ENCODE peak calls at places on chromosomes 3 and 15, in nine cellular contexts. One of them, this sample, is unnamed.

GRCh38 chr3:134771962-134772361 is 23.1 kb upstream of the EPHB1 start:
- DNase-seq in tibial artery: no peak
- DNase-seq in mesothelial cell of epicardium: no peak
- DNase-seq in Panc1: no peak
- DNase-seq in adrenal gland: no peak
- DNase-seq in B cell: no peak
- DNase-seq in thoracic aorta: no peak
- DNase-seq in HFFc6: no peak
- DNase-seq in neural crest cell: no peak
- DNase-seq in this sample: no peak

GRCh38 chr3:78221300-78221699 is 1181.4 kb downstream of the ROBO2 start:
- DNase-seq in mesothelial cell of epicardium: no peak
- DNase-seq in adrenal gland: no peak
- DNase-seq in tibial artery: no peak
- DNase-seq in Panc1: no peak
- DNase-seq in neural crest cell: no peak
- DNase-seq in thoracic aorta: no peak
- DNase-seq in HFFc6: no peak
- DNase-seq in B cell: no peak
- DNase-seq in this sample: no peak

GRCh38 chr3:93973160-93974126 is at the start of gene PROS1:
- DNase-seq in HFFc6: peak; percentile 44
- DNase-seq in Panc1: peak; percentile 51
- DNase-seq in B cell: peak; percentile 68
- DNase-seq in mesothelial cell of epicardium: peak; percentile 80
- DNase-seq in adrenal gland: peak; percentile 83
- DNase-seq in tibial artery: peak; percentile 88
- DNase-seq in neural crest cell: peak; percentile 63
- DNase-seq in thoracic aorta: peak; percentile 78
- DNase-seq in this sample: peak; percentile 87

GRCh38 chr3:100902572-100902971 is 90.6 kb downstream of the ABI3BP start:
- DNase-seq in neural crest cell: no peak
- DNase-seq in adrenal gland: no peak
- DNase-seq in tibial artery: no peak
- DNase-seq in HFFc6: peak; percentile 56
- DNase-seq in mesothelial cell of epicardium: no peak
- DNase-seq in Panc1: no peak
- DNase-seq in B cell: no peak
- DNase-seq in thoracic aorta: no peak
- DNase-seq in this sample: no peak

GRCh38 chr15:31502541-31503229 is 176.1 kb downstream of the KLF13 start:
- DNase-seq in mesothelial cell of epicardium: no peak
- DNase-seq in Panc1: no peak
- DNase-seq in B cell: no peak
- DNase-seq in neural crest cell: no peak
- DNase-seq in tibial artery: no peak
- DNase-seq in thoracic aorta: no peak
- DNase-seq in adrenal gland: no peak
- DNase-seq in HFFc6: no peak
- DNase-seq in this sample: peak; percentile 43

GRCh38 chr3:37992271-37993066 is 1.9 kb downstream of the VILL start:
- DNase-seq in adrenal gland: no peak
- DNase-seq in HFFc6: no peak
- DNase-seq in thoracic aorta: no peak
- DNase-seq in tibial artery: peak; percentile 20
- DNase-seq in B cell: no peak
- DNase-seq in Panc1: no peak
- DNase-seq in neural crest cell: no peak
- DNase-seq in mesothelial cell of epicardium: no peak
- DNase-seq in this sample: peak; percentile 65

GRCh38 chr15:70260096-70260495 is 162.4 kb upstream of the TLE3 start:
- DNase-seq in HFFc6: no peak
- DNase-seq in B cell: no peak
- DNase-seq in thoracic aorta: no peak
- DNase-seq in neural crest cell: no peak
- DNase-seq in mesothelial cell of epicardium: no peak
- DNase-seq in Panc1: no peak
- DNase-seq in adrenal gland: no peak
- DNase-seq in tibial artery: no peak
- DNase-seq in this sample: no peak

GRCh38 chr3:128382221-128382807 is 84.4 kb downstream of the DNAJB8 start:
- DNase-seq in Panc1: no peak
- DNase-seq in adrenal gland: peak; percentile 79
- DNase-seq in neural crest cell: no peak
- DNase-seq in tibial artery: no peak
- DNase-seq in mesothelial cell of epicardium: no peak
- DNase-seq in HFFc6: no peak
- DNase-seq in B cell: no peak
- DNase-seq in thoracic aorta: no peak
- DNase-seq in this sample: no peak

GRCh38 chr3:184005981-184006507 is 11.6 kb downstream of the ABCC5 start:
- DNase-seq in B cell: peak; percentile 34
- DNase-seq in mesothelial cell of epicardium: peak; percentile 75
- DNase-seq in thoracic aorta: no peak
- DNase-seq in tibial artery: peak; percentile 50
- DNase-seq in Panc1: no peak
- DNase-seq in neural crest cell: no peak
- DNase-seq in HFFc6: no peak
- DNase-seq in adrenal gland: peak; percentile 84
- DNase-seq in this sample: no peak

GRCh38 chr3:25895443-25895842 is 105.6 kb downstream of the OXSM start:
- DNase-seq in adrenal gland: no peak
- DNase-seq in mesothelial cell of epicardium: no peak
- DNase-seq in neural crest cell: no peak
- DNase-seq in tibial artery: no peak
- DNase-seq in Panc1: no peak
- DNase-seq in B cell: no peak
- DNase-seq in HFFc6: no peak
- DNase-seq in thoracic aorta: no peak
- DNase-seq in this sample: no peak

GRCh38 chr3:106824856-106825255 is 552.4 kb upstream of the CCDC54 start:
- DNase-seq in HFFc6: peak; percentile 64
- DNase-seq in neural crest cell: no peak
- DNase-seq in B cell: no peak
- DNase-seq in Panc1: peak; percentile 13
- DNase-seq in adrenal gland: peak; percentile 20
- DNase-seq in mesothelial cell of epicardium: no peak
- DNase-seq in tibial artery: no peak
- DNase-seq in thoracic aorta: no peak
- DNase-seq in this sample: no peak
- TF ChIP-seq CTCF in HFFc6: peak; percentile 74
- TF ChIP-seq CTCF in neural crest cell: peak; percentile 43
- TF ChIP-seq CTCF in B cell: no peak
- TF ChIP-seq CTCF in Panc1: peak; percentile 34
- TF ChIP-seq CTCF in adrenal gland: no peak
- TF ChIP-seq CTCF in mesothelial cell of epicardium: no peak
- TF ChIP-seq CTCF in tibial artery: peak; percentile 21
- TF ChIP-seq CTCF in thoracic aorta: peak; percentile 40
- TF ChIP-seq CTCF in this sample: no peak

GRCh38 chr3:125151916-125152315 is 60.6 kb downstream of the SLC12A8 start:
- DNase-seq in Panc1: no peak
- DNase-seq in tibial artery: no peak
- DNase-seq in HFFc6: no peak
- DNase-seq in mesothelial cell of epicardium: no peak
- DNase-seq in B cell: no peak
- DNase-seq in adrenal gland: no peak
- DNase-seq in neural crest cell: no peak
- DNase-seq in thoracic aorta: no peak
- DNase-seq in this sample: no peak

GRCh38 chr3:125148836-125149235 is 63.7 kb downstream of the SLC12A8 start:
- DNase-seq in adrenal gland: no peak
- DNase-seq in tibial artery: peak; percentile 64
- DNase-seq in Panc1: no peak
- DNase-seq in B cell: peak; percentile 59
- DNase-seq in mesothelial cell of epicardium: no peak
- DNase-seq in HFFc6: no peak
- DNase-seq in thoracic aorta: peak; percentile 49
- DNase-seq in neural crest cell: no peak
- DNase-seq in this sample: peak; percentile 82

GRCh38 chr3:125151437-125151806 is 61.1 kb downstream of the SLC12A8 start:
- DNase-seq in adrenal gland: no peak
- DNase-seq in HFFc6: no peak
- DNase-seq in Panc1: no peak
- DNase-seq in thoracic aorta: no peak
- DNase-seq in mesothelial cell of epicardium: no peak
- DNase-seq in B cell: no peak
- DNase-seq in neural crest cell: no peak
- DNase-seq in tibial artery: no peak
- DNase-seq in this sample: no peak

GRCh38 chr3:125149462-125149861 is 63.1 kb downstream of the SLC12A8 start:
- DNase-seq in thoracic aorta: no peak
- DNase-seq in adrenal gland: no peak
- DNase-seq in Panc1: no peak
- DNase-seq in tibial artery: no peak
- DNase-seq in neural crest cell: no peak
- DNase-seq in mesothelial cell of epicardium: no peak
- DNase-seq in HFFc6: no peak
- DNase-seq in B cell: no peak
- DNase-seq in this sample: no peak

GRCh38 chr3:125150525-125151436 is 61.8 kb downstream of the SLC12A8 start:
- DNase-seq in thoracic aorta: no peak
- DNase-seq in B cell: no peak
- DNase-seq in Panc1: peak; percentile 77
- DNase-seq in HFFc6: peak; percentile 7
- DNase-seq in adrenal gland: no peak
- DNase-seq in mesothelial cell of epicardium: no peak
- DNase-seq in neural crest cell: peak; percentile 54
- DNase-seq in tibial artery: no peak
- DNase-seq in this sample: no peak
- TF ChIP-seq CTCF in thoracic aorta: peak; percentile 32
- TF ChIP-seq CTCF in B cell: peak; percentile 52
- TF ChIP-seq CTCF in Panc1: peak; percentile 92
- TF ChIP-seq CTCF in HFFc6: peak; percentile 76
- TF ChIP-seq CTCF in adrenal gland: peak; percentile 45
- TF ChIP-seq CTCF in mesothelial cell of epicardium: peak; percentile 27
- TF ChIP-seq CTCF in neural crest cell: peak; percentile 61
- TF ChIP-seq CTCF in tibial artery: peak; percentile 16
- TF ChIP-seq CTCF in this sample: no peak

GRCh38 chr3:155325263-155325835 is 31.9 kb upstream of the STRIT1 start:
- DNase-seq in thoracic aorta: no peak
- DNase-seq in Panc1: no peak
- DNase-seq in adrenal gland: no peak
- DNase-seq in tibial artery: no peak
- DNase-seq in neural crest cell: no peak
- DNase-seq in mesothelial cell of epicardium: no peak
- DNase-seq in HFFc6: no peak
- DNase-seq in B cell: no peak
- DNase-seq in this sample: no peak
- TF ChIP-seq CTCF in thoracic aorta: no peak
- TF ChIP-seq CTCF in Panc1: peak; percentile 28
- TF ChIP-seq CTCF in adrenal gland: no peak
- TF ChIP-seq CTCF in tibial artery: no peak
- TF ChIP-seq CTCF in neural crest cell: peak; percentile 35
- TF ChIP-seq CTCF in mesothelial cell of epicardium: no peak
- TF ChIP-seq CTCF in HFFc6: peak; percentile 54
- TF ChIP-seq CTCF in B cell: no peak
- TF ChIP-seq CTCF in this sample: no peak

GRCh38 chr15:34213690-34214089 is 3.8 kb upstream of the KATNBL1 start:
- DNase-seq in mesothelial cell of epicardium: no peak
- DNase-seq in thoracic aorta: no peak
- DNase-seq in neural crest cell: no peak
- DNase-seq in B cell: no peak
- DNase-seq in tibial artery: no peak
- DNase-seq in adrenal gland: no peak
- DNase-seq in Panc1: no peak
- DNase-seq in HFFc6: no peak
- DNase-seq in this sample: no peak
- TF ChIP-seq CTCF in mesothelial cell of epicardium: no peak
- TF ChIP-seq CTCF in thoracic aorta: no peak
- TF ChIP-seq CTCF in neural crest cell: no peak
- TF ChIP-seq CTCF in B cell: no peak
- TF ChIP-seq CTCF in tibial artery: no peak
- TF ChIP-seq CTCF in adrenal gland: no peak
- TF ChIP-seq CTCF in Panc1: peak; percentile 14
- TF ChIP-seq CTCF in HFFc6: no peak
- TF ChIP-seq CTCF in this sample: no peak

GRCh38 chr15:71658036-71658435 is 152.3 kb upstream of the NR2E3 start:
- DNase-seq in HFFc6: no peak
- DNase-seq in neural crest cell: no peak
- DNase-seq in Panc1: no peak
- DNase-seq in adrenal gland: no peak
- DNase-seq in thoracic aorta: no peak
- DNase-seq in mesothelial cell of epicardium: no peak
- DNase-seq in tibial artery: no peak
- DNase-seq in B cell: no peak
- DNase-seq in this sample: no peak

GRCh38 chr15:71660501-71660900 is 149.9 kb upstream of the NR2E3 start:
- DNase-seq in B cell: no peak
- DNase-seq in adrenal gland: no peak
- DNase-seq in tibial artery: no peak
- DNase-seq in HFFc6: no peak
- DNase-seq in mesothelial cell of epicardium: no peak
- DNase-seq in neural crest cell: no peak
- DNase-seq in thoracic aorta: no peak
- DNase-seq in Panc1: no peak
- DNase-seq in this sample: no peak

GRCh38 chr15:71657141-71657540 is 153.2 kb upstream of the NR2E3 start:
- DNase-seq in mesothelial cell of epicardium: no peak
- DNase-seq in Panc1: no peak
- DNase-seq in thoracic aorta: no peak
- DNase-seq in B cell: no peak
- DNase-seq in tibial artery: no peak
- DNase-seq in HFFc6: no peak
- DNase-seq in adrenal gland: no peak
- DNase-seq in neural crest cell: no peak
- DNase-seq in this sample: no peak

GRCh38 chr15:71658827-71659729 is 151.3 kb upstream of the NR2E3 start:
- DNase-seq in adrenal gland: no peak
- DNase-seq in HFFc6: no peak
- DNase-seq in neural crest cell: no peak
- DNase-seq in mesothelial cell of epicardium: no peak
- DNase-seq in tibial artery: no peak
- DNase-seq in thoracic aorta: no peak
- DNase-seq in B cell: no peak
- DNase-seq in Panc1: no peak
- DNase-seq in this sample: no peak

DNA sequence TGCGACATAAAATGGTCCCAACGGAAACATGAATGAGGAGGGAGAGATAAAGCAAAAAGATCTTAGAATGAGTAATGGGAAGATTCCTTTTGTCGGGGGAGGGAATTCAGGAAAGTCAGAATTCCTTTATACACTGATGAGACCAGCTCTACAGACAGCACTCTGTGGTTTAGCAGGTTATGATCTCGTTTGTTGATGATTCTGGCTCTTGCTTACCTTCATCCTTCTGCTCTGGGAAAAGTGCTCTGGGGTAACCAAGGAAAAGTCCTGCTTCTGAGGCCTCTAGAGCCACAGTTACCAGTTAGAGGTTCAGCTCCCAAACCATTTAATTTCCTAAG is 150.7 kb upstream of the NR2E3 start:
- DNase-seq in adrenal gland: no peak
- DNase-seq in Panc1: no peak
- DNase-seq in neural crest cell: no peak
- DNase-seq in B cell: no peak
- DNase-seq in tibial artery: no peak
- DNase-seq in HFFc6: no peak
- DNase-seq in thoracic aorta: no peak
- DNase-seq in mesothelial cell of epicardium: no peak
- DNase-seq in this sample: no peak
- TF ChIP-seq CTCF in adrenal gland: no peak
- TF ChIP-seq CTCF in Panc1: no peak
- TF ChIP-seq CTCF in neural crest cell: no peak
- TF ChIP-seq CTCF in B cell: no peak
- TF ChIP-seq CTCF in tibial artery: no peak
- TF ChIP-seq CTCF in HFFc6: no peak
- TF ChIP-seq CTCF in thoracic aorta: no peak
- TF ChIP-seq CTCF in mesothelial cell of epicardium: no peak
- TF ChIP-seq CTCF in this sample: no peak

This sample was measured in coronary artery.